ENCODE peak calls at places on chromosome 9, in five cellular contexts. D is HCT116, R is neural crest cell, W is ascending aorta, H is NCI-H1105. T is an unnamed sample.

GRCh38 chr9:36436909-36437308 is 36.8 kb upstream of the RNF38 start:
- DNase-seq in W (no peak), H (peak; percentile 18), R (no peak), D (no peak), T (no peak)

GRCh38 chr9:128150594-128151342 is 1.5 kb downstream of the LCN2 start:
- DNase-seq in R (no peak), H (no peak), D (peak; percentile 10), W (no peak), T (no peak)

GRCh38 chr9:134454386-134454978 is 128.2 kb downstream of the RXRA start:
- DNase-seq in D (no peak), R (no peak), H (no peak), W (no peak), T (no peak)

GRCh38 chr9:135985889-135986288 is 24.7 kb upstream of the UBAC1 start:
- DNase-seq in R (no peak), W (no peak), D (no peak), H (no peak), T (no peak)

GRCh38 chr9:123620258-123620657 is 264.3 kb downstream of the CRB2 start:
- DNase-seq in H (no peak), W (no peak), R (no peak), D (no peak), T (no peak)

GRCh38 chr9:115404311-115404710 is 286.4 kb upstream of the TNC start:
- DNase-seq in W (no peak), R (no peak), H (no peak), D (no peak), T (no peak)

GRCh38 chr9:70901741-70902140 is 219.7 kb downstream of the TRPM3 start:
- DNase-seq in R (no peak), H (no peak), D (no peak), W (no peak), T (no peak)

GRCh38 chr9:134325096-134325812 is 1.0 kb upstream of the RXRA start:
- DNase-seq in W (no peak), H (no peak), R (no peak), D (no peak), T (peak; percentile 61)

GRCh38 chr9:105103776-105104175 is 140.7 kb upstream of the SLC44A1 start:
- DNase-seq in H (no peak), W (no peak), R (no peak), D (no peak), T (no peak)

T was measured in MCF 10A.